ENCODE peak calls at places on chromosomes 13 and 19, in seven cellular contexts. K is effector memory CD4-positive, alpha-beta T cell; J is cardiac fibroblast; O is astrocyte of the spinal cord; S is IMR-90; N is mammary epithelial cell; E is heart left ventricle. X is an unnamed sample.

GRCh38 chr13:35917942-35918645 is 213.1 kb downstream of the DCLK1 start:
- DNase-seq in K (no peak), J (peak; percentile 31), O (no peak), S (peak; percentile 52), N (no peak), E (no peak), X (no peak)

GRCh38 chr19:52923782-52924593 is 760 bp upstream of the ZNF888 start:
- DNase-seq in K (no peak), J (peak; percentile 49), O (no peak), S (no peak), N (peak; percentile 41), E (peak; percentile 77), X (no peak)

GRCh38 chr19:1237754-1238372 is at the start of gene CBARP:
- DNase-seq in K (no peak), J (no peak), O (no peak), S (no peak), N (no peak), E (no peak), X (peak; percentile 54)

GRCh38 chr19:33477781-33478180 is 43.8 kb downstream of the PEPD start:
- DNase-seq in K (no peak), J (peak; percentile 7), O (peak; percentile 66), S (peak; percentile 21), N (no peak), E (no peak), X (no peak)

GRCh38 chr19:54738715-54739114 is 402 bp downstream of the KIR2DL3 start:
- DNase-seq in K (no peak), J (no peak), O (no peak), S (no peak), N (no peak), E (no peak), X (no peak)

GRCh38 chr13:34803756-34804155 is 138.3 kb upstream of the NBEA start:
- DNase-seq in K (no peak), J (no peak), O (no peak), S (no peak), N (no peak), E (no peak), X (no peak)

GRCh38 chr19:756232-756631 is 5.3 kb downstream of the MISP start:
- DNase-seq in K (no peak), J (peak; percentile 73), O (peak; percentile 42), S (peak; percentile 49), N (peak; percentile 60), E (no peak), X (no peak)

GRCh38 chr19:4639531-4640246 is 373 bp downstream of the TNFAIP8L1 start:
- DNase-seq in K (no peak), J (no peak), O (no peak), S (no peak), N (no peak), E (no peak), X (no peak)

GRCh38 chr19:34732548-34733255 is 1.3 kb upstream of the ZNF181 start:
- DNase-seq in K (no peak), J (no peak), O (no peak), S (no peak), N (no peak), E (peak; percentile 30), X (no peak)

GRCh38 chr13:33931397-33931987 is 113.5 kb downstream of the RFC3 start:
- DNase-seq in K (no peak), J (peak; percentile 74), O (peak; percentile 57), S (peak; percentile 53), N (peak; percentile 43), E (no peak), X (no peak)

GRCh38 chr19:6423499-6424189 is 967 bp downstream of the KHSRP start:
- DNase-seq in K (no peak), J (peak; percentile 60), O (peak; percentile 37), S (peak; percentile 42), N (peak; percentile 43), E (no peak), X (no peak)

GRCh38 chr19:38928406-38929001 is 2.1 kb downstream of the SARS2 start:
- DNase-seq in K (no peak), J (no peak), O (no peak), S (no peak), N (no peak), E (no peak), X (no peak)

GRCh38 chr13:48216204-48216711 is 16.7 kb upstream of the ITM2B start:
- DNase-seq in K (no peak), J (no peak), O (no peak), S (no peak), N (no peak), E (no peak), X (no peak)

GRCh38 chr13:41411536-41411935 is 45.8 kb upstream of the RGCC start:
- DNase-seq in K (no peak), J (peak; percentile 83), O (peak; percentile 73), S (peak; percentile 71), N (peak; percentile 42), E (no peak), X (no peak)

GRCh38 chr19:47573076-47574026 is at the start of gene ZNF541:
- DNase-seq in K (peak; percentile 73), J (peak; percentile 35), O (peak; percentile 29), S (peak; percentile 12), N (no peak), E (peak; percentile 64), X (peak; percentile 63)

GRCh38 chr19:34075661-34076091 is 96.6 kb upstream of the LSM14A start:
- DNase-seq in K (no peak), J (no peak), O (no peak), S (no peak), N (no peak), E (no peak), X (no peak)

GRCh38 chr19:676007-676342 is 217 bp upstream of the FSTL3 start:
- DNase-seq in K (no peak), J (no peak), O (no peak), S (no peak), N (no peak), E (no peak), X (no peak)

GRCh38 chr19:12330340-12330739 is 3.1 kb downstream of the ZNF563 start:
- DNase-seq in K (no peak), J (no peak), O (no peak), S (no peak), N (no peak), E (no peak), X (no peak)

GRCh38 chr13:72694314-72694713 is 33.1 kb downstream of the MZT1 start:
- DNase-seq in K (no peak), J (no peak), O (no peak), S (no peak), N (no peak), E (no peak), X (no peak)

GRCh38 chr19:44002566-44003460 is at the start of gene ZNF230:
- DNase-seq in K (peak; percentile 72), J (peak; percentile 97), O (peak; percentile 93), S (peak; percentile 95), N (peak; percentile 95), E (peak; percentile 94), X (peak; percentile 93)
- H3K4me3 ChIP-seq in K (peak within 1 kb of the TSS; percentile 88), J (peak within 1 kb of the TSS; percentile 71), O (peak within 1 kb of the TSS; percentile 95), S (peak within 1 kb of the TSS; percentile 68), N (peak within 1 kb of the TSS; percentile 91), E (peak within 1 kb of the TSS; percentile 92), X (peak within 1 kb of the TSS; percentile 84)

GRCh38 chr19:56403261-56403660 is 871 bp upstream of the ZNF583 start:
- DNase-seq in K (no peak), J (peak; percentile 47), O (no peak), S (peak; percentile 39), N (no peak), E (no peak), X (no peak)
- H3K4me3 ChIP-seq in K (peak overlapping the region; percentile 84), J (peak overlapping the region; percentile 78), O (peak overlapping the region; percentile 92), S (peak overlapping the region; percentile 79), N (peak overlapping the region; percentile 67), E (peak overlapping the region; percentile 69), X (peak overlapping the region; percentile 85)

GRCh38 chr19:42325308-42325895 is at the start of gene MEGF8:
- DNase-seq in K (peak; percentile 96), J (peak; percentile 99), O (peak; percentile 99), S (peak; percentile 99), N (peak; percentile 98), E (peak; percentile 98), X (peak; percentile 99)
- H3K4me3 ChIP-seq in K (peak within 1 kb of the TSS; percentile 74), J (peak within 1 kb of the TSS; percentile 77), O (peak within 1 kb of the TSS; percentile 92), S (peak within 1 kb of the TSS; percentile 78), N (peak within 1 kb of the TSS; percentile 68), E (peak within 1 kb of the TSS; percentile 75), X (peak within 1 kb of the TSS; percentile 77)

GRCh38 chr19:29943615-29944014 is 1.6 kb downstream of the URI1 start:
- DNase-seq in K (no peak), J (no peak), O (no peak), S (no peak), N (no peak), E (no peak), X (no peak)
- H3K4me3 ChIP-seq in K (peak overlapping the region; percentile 78), J (no peak overlapping the region), O (no peak overlapping the region), S (no peak overlapping the region), N (peak overlapping the region; percentile 99), E (peak overlapping the region; percentile 83), X (no peak overlapping the region)

DNA sequence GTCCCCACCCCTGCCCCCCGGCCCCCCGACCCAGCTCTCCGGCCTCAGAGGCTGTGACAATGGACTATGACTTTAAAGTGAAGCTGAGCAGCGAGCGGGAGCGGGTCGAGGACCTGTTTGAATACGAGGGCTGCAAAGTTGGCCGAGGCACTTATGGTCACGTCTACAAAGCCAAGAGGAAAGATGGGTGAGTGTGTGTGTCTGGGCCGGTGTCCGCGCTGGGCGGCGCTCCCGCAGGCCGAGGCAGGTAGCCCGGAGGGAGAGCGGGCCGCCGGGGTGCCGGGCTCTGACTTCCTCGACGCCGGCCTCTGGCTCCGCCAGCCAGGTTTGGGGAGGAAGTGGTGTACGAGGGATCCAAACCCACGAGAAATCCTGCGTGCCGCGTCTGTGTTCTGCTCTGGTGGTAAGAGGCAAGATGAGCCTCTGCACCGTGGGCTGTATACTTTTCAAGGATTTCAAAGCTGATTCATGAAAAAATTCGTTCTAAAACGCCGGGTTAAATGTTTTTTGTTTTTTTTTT is 714 bp downstream of the CDK8 start:
- DNase-seq in K (peak; percentile 38), J (peak; percentile 45), O (peak; percentile 39), S (peak; percentile 31), N (peak; percentile 71), E (peak; percentile 61), X (peak; percentile 82)
- H3K4me3 ChIP-seq in K (peak overlapping the region; percentile 100), J (peak overlapping the region; percentile 71), O (peak overlapping the region; percentile 73), S (peak overlapping the region; percentile 82), N (peak overlapping the region; percentile 90), E (peak overlapping the region; percentile 92), X (peak overlapping the region; percentile 87)

GRCh38 chr19:18396471-18397241 is 766 bp downstream of the LRRC25 start:
- DNase-seq in K (no peak), J (no peak), O (no peak), S (no peak), N (no peak), E (no peak), X (no peak)
- H3K4me3 ChIP-seq in K (no peak overlapping the region), J (no peak overlapping the region), O (no peak overlapping the region), S (no peak overlapping the region), N (no peak overlapping the region), E (peak overlapping the region; percentile 30), X (peak overlapping the region; percentile 39)

GRCh38 chr13:95356916-95357315 is 55.7 kb upstream of the ABCC4 start:
- DNase-seq in K (no peak), J (no peak), O (no peak), S (no peak), N (no peak), E (no peak), X (no peak)
- H3K4me3 ChIP-seq in K (no peak overlapping the region), J (no peak overlapping the region), O (no peak overlapping the region), S (no peak overlapping the region), N (no peak overlapping the region), E (no peak overlapping the region), X (no peak overlapping the region)

GRCh38 chr19:35903550-35904179 is 1.3 kb downstream of the HCST start:
- DNase-seq in K (peak; percentile 81), J (peak; percentile 58), O (peak; percentile 57), S (peak; percentile 73), N (peak; percentile 43), E (peak; percentile 77), X (peak; percentile 97)
- H3K4me3 ChIP-seq in K (peak overlapping the region; percentile 85), J (peak overlapping the region; percentile 28), O (peak overlapping the region; percentile 24), S (no peak overlapping the region), N (no peak overlapping the region), E (peak overlapping the region; percentile 12), X (peak overlapping the region; percentile 33)